ENCODE peak calls at places on chromosomes 13 and 19, in ten cellular contexts. Q, V, J, H, F, D, L, I, K and S are unnamed samples.

GRCh38 chr19:5547881-5548280 is 19.9 kb downstream of the TINCR start:
- DNase-seq in F (peak), D (no peak), V (peak), I (no peak), J (no peak), L (no peak), K (peak), Q (peak), H (peak), S (no peak)

GRCh38 chr19:2381151-2381822 is 21.2 kb downstream of the TMPRSS9 start:
- DNase-seq in I (no peak), F (no peak), V (no peak), J (no peak), L (no peak), K (no peak), Q (no peak), D (no peak), H (no peak), S (no peak)

GRCh38 chr13:43391021-43391420 is 367.6 kb downstream of the DNAJC15 start:
- DNase-seq in I (no peak), D (no peak), L (no peak), H (no peak), F (no peak), K (no peak), Q (no peak), V (no peak), J (no peak), S (no peak)

GRCh38 chr13:22357132-22357531 is 686.3 kb downstream of the FGF9 start:
- DNase-seq in K (no peak), J (no peak), H (no peak), Q (no peak), D (no peak), F (no peak), L (no peak), I (no peak), V (peak), S (no peak)

GRCh38 chr19:3899531-3900294 is 19.2 kb downstream of the ATCAY start:
- DNase-seq in J (no peak), I (no peak), L (no peak), Q (no peak), D (no peak), F (no peak), V (no peak), H (no peak), K (no peak), S (no peak)

GRCh38 chr19:39052846-39053245 is 20.5 kb upstream of the FBXO27 start:
- DNase-seq in Q (no peak), D (no peak), L (no peak), V (no peak), J (no peak), H (no peak), I (no peak), K (no peak), F (no peak), S (no peak)

GRCh38 chr13:114063545-114064515 is 68.6 kb downstream of the RASA3 start:
- DNase-seq in Q (peak), D (peak), H (no peak), V (no peak), J (no peak), I (no peak), L (peak), K (no peak), F (no peak), S (peak)

GRCh38 chr13:100875392-100876043 is 200.9 kb upstream of the TMTC4 start:
- DNase-seq in V (peak), L (no peak), F (peak), K (no peak), D (no peak), J (no peak), I (no peak), H (no peak), Q (no peak), S (peak)

GRCh38 chr19:49983645-49984229 is 22.8 kb upstream of the SIGLEC11 start:
- DNase-seq in H (peak), D (no peak), V (peak), F (no peak), I (no peak), K (peak), J (peak), L (peak), Q (peak), S (no peak)

GRCh38 chr19:58361900-58362271 is 665 bp downstream of the ZNF497 start:
- DNase-seq in H (peak), L (peak), K (no peak), D (peak), J (peak), F (no peak), I (no peak), Q (peak), V (no peak), S (no peak)

GRCh38 chr13:32330438-32330837 is 15.1 kb downstream of the BRCA2 start:
- DNase-seq in D (no peak), J (no peak), Q (no peak), K (no peak), L (no peak), I (no peak), V (peak), H (no peak), F (no peak), S (no peak)

GRCh38 chr13:31209819-31210209 is 10.0 kb downstream of the B3GLCT start:
- DNase-seq in Q (no peak), D (no peak), I (no peak), F (no peak), L (no peak), H (no peak), V (no peak), K (no peak), J (no peak), S (no peak)

GRCh38 chr13:43326100-43326499 is 302.7 kb downstream of the DNAJC15 start:
- DNase-seq in Q (no peak), I (no peak), V (no peak), J (no peak), K (no peak), L (no peak), H (no peak), F (no peak), D (no peak), S (no peak)

GRCh38 chr13:24146961-24147569 is 13.5 kb upstream of the SPATA13 start:
- DNase-seq in L (no peak), H (no peak), Q (no peak), D (no peak), V (peak), K (no peak), I (no peak), F (no peak), J (no peak), S (no peak)

GRCh38 chr13:33550885-33551284 is 265.3 kb upstream of the STARD13 start:
- DNase-seq in J (no peak), D (no peak), I (no peak), Q (no peak), K (no peak), H (no peak), L (no peak), V (no peak), F (no peak), S (no peak)

GRCh38 chr19:39032164-39032918 is at the start of gene FBXO27:
- DNase-seq in I (no peak), H (peak), V (peak), L (peak), F (no peak), Q (peak), D (peak), K (peak), J (peak), S (no peak)

GRCh38 chr13:109494955-109495354 is 291.4 kb downstream of the IRS2 start:
- DNase-seq in V (peak), Q (no peak), K (no peak), D (no peak), I (no peak), H (no peak), J (no peak), F (no peak), L (no peak), S (no peak)

GRCh38 chr19:17926044-17926443 is 6.8 kb upstream of the CCDC124 start:
- DNase-seq in D (no peak), Q (no peak), I (no peak), K (no peak), H (no peak), L (no peak), V (no peak), J (no peak), F (no peak), S (no peak)

GRCh38 chr19:36652958-36653357 is 13.7 kb downstream of the ZNF461 start:
- DNase-seq in L (no peak), D (no peak), V (no peak), J (no peak), Q (no peak), H (no peak), K (no peak), I (no peak), F (no peak), S (no peak)

GRCh38 chr13:109145631-109146030 is 516.2 kb downstream of the MYO16 start:
- DNase-seq in J (no peak), V (peak), F (no peak), L (no peak), K (no peak), H (peak), I (no peak), Q (no peak), D (no peak), S (peak)

GRCh38 chr13:53191091-53191490 is 162.5 kb downstream of the OLFM4 start:
- DNase-seq in I (no peak), Q (no peak), D (no peak), F (no peak), H (no peak), J (no peak), V (peak), K (peak), L (no peak), S (no peak)

GRCh38 chr19:18741566-18742121 is 49.5 kb downstream of the COMP start:
- DNase-seq in I (no peak), L (no peak), H (no peak), J (peak), D (peak), K (no peak), F (no peak), V (no peak), Q (peak), S (no peak)

GRCh38 chr13:70932511-70932910 is 824.3 kb upstream of the KLHL1 start:
- DNase-seq in I (no peak), K (no peak), F (no peak), J (no peak), H (no peak), L (no peak), V (no peak), D (no peak), Q (no peak), S (no peak)

GRCh38 chr13:50119593-50119992 is 104.3 kb downstream of the KCNRG start:
- DNase-seq in H (no peak), I (no peak), V (no peak), F (no peak), L (no peak), K (no peak), D (no peak), J (no peak), Q (no peak), S (no peak)

GRCh38 chr13:109235901-109236300 is 550.5 kb downstream of the IRS2 start:
- DNase-seq in Q (no peak), L (no peak), K (no peak), D (no peak), F (no peak), V (peak), I (no peak), H (no peak), J (no peak), S (no peak)

GRCh38 chr13:112824429-112824828 is 134.6 kb downstream of the ATP11A start:
- DNase-seq in H (no peak), L (no peak), K (no peak), J (no peak), V (no peak), Q (no peak), I (no peak), F (no peak), D (no peak), S (no peak)

GRCh38 chr19:52099497-52100138 is 4.1 kb upstream of the ZNF841 start:
- DNase-seq in D (no peak), V (peak), I (no peak), L (no peak), H (no peak), F (no peak), Q (peak), J (no peak), K (no peak), S (no peak)

GRCh38 chr13:42221321-42221720 is 50.6 kb upstream of the AKAP11 start:
- DNase-seq in K (no peak), L (no peak), D (no peak), Q (no peak), F (no peak), J (no peak), V (no peak), I (no peak), H (no peak), S (no peak)

GRCh38 chr19:40392894-40393517 is 3.0 kb upstream of the HIPK4 start:
- DNase-seq in Q (peak), F (no peak), J (no peak), D (no peak), K (no peak), I (no peak), L (no peak), V (peak), H (no peak), S (no peak)

GRCh38 chr13:52846567-52847321 is 1.7 kb downstream of the PCDH8 start:
- DNase-seq in Q (no peak), L (peak), I (no peak), F (no peak), J (peak), V (no peak), H (peak), D (peak), K (peak), S (no peak)

GRCh38 chr19:4686700-4687099 is 16.6 kb upstream of the MYDGF start:
- DNase-seq in F (no peak), D (no peak), L (no peak), K (no peak), H (no peak), I (no peak), J (no peak), Q (no peak), V (no peak), S (no peak)

GRCh38 chr13:95745752-95746151 is 68.8 kb downstream of the DNAJC3 start:
- DNase-seq in H (no peak), I (no peak), D (no peak), Q (no peak), L (no peak), V (no peak), J (no peak), K (no peak), F (no peak), S (no peak)
- TF ChIP-seq CTCF in H (peak), I (no peak), D (no peak), Q (no peak), L (no peak), V (peak), J (peak), K (peak), F (no peak), S (no peak)

GRCh38 chr19:29084266-29084665 is 128.7 kb downstream of the UQCRFS1 start:
- DNase-seq in J (peak), L (no peak), K (peak), Q (peak), I (no peak), D (no peak), V (no peak), H (peak), F (no peak), S (no peak)
- TF ChIP-seq CTCF in J (peak), L (peak), K (peak), Q (peak), I (no peak), D (no peak), V (no peak), H (peak), F (peak), S (no peak)

GRCh38 chr19:31054430-31054829 is 294.8 kb downstream of the TSHZ3 start:
- DNase-seq in H (peak), V (peak), D (no peak), J (peak), Q (no peak), K (peak), L (peak), F (peak), I (no peak), S (peak)
- TF ChIP-seq CTCF in H (peak), V (peak), D (no peak), J (peak), Q (no peak), K (peak), L (peak), F (peak), I (no peak), S (peak)

GRCh38 chr19:45739498-45740439 is 6.5 kb downstream of the MEIOSIN start:
- DNase-seq in V (no peak), F (no peak), H (no peak), K (no peak), D (no peak), I (no peak), L (no peak), J (no peak), Q (no peak), S (no peak)
- TF ChIP-seq CTCF in V (no peak), F (no peak), H (no peak), K (no peak), D (no peak), I (no peak), L (no peak), J (no peak), Q (no peak), S (no peak)

GRCh38 chr19:14363203-14364097 is 17.8 kb upstream of the ADGRE5 start:
- DNase-seq in H (peak), K (peak), I (no peak), Q (peak), L (peak), F (peak), V (no peak), D (peak), J (peak), S (no peak)

GRCh38 chr19:14367016-14367415 is 14.2 kb upstream of the ADGRE5 start:
- DNase-seq in V (no peak), L (no peak), Q (no peak), D (no peak), F (no peak), H (no peak), K (no peak), J (no peak), I (no peak), S (no peak)

GRCh38 chr19:14366529-14366928 is 14.7 kb upstream of the ADGRE5 start:
- DNase-seq in I (peak), J (peak), V (peak), D (no peak), F (peak), H (peak), L (peak), K (peak), Q (peak), S (no peak)

DNA sequence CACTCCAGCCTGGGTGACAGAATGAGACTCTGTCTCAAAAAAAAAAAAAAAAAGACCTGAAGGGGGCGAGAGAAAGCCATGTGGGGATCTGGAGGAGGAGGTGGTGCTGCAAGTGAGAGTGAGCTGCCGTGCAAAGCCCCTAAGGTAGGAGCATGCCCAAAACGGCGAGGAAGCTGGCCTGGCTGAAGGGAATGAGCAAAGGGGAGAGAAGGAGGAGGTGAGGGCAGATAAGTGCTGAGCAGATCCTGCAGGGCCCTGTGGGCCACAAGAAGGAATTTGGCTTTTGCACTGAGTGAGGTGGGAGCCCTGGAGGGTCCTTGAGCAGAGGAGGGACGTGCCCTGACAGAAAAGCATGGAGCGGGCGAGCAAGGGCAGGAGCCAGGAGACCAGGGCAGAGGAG is 19.4 kb upstream of the ADGRE5 start:
- DNase-seq in I (no peak), Q (no peak), K (peak), D (no peak), J (no peak), F (no peak), H (no peak), L (no peak), V (no peak), S (no peak)
- TF ChIP-seq CTCF in I (no peak), Q (no peak), K (peak), D (no peak), J (no peak), F (peak), H (no peak), L (peak), V (peak), S (peak)

GRCh38 chr19:56223481-56223880 is 21.4 kb downstream of the ZSCAN5C start:
- DNase-seq in Q (no peak), F (no peak), L (no peak), V (no peak), K (no peak), I (no peak), J (no peak), D (no peak), H (no peak), S (no peak)

GRCh38 chr19:56217039-56217949 is 15.2 kb downstream of the ZSCAN5C start:
- DNase-seq in Q (peak), D (peak), J (peak), I (no peak), K (peak), L (peak), H (peak), V (peak), F (no peak), S (no peak)

GRCh38 chr19:56222901-56223300 is 20.8 kb downstream of the ZSCAN5C start:
- DNase-seq in L (no peak), Q (no peak), V (no peak), H (no peak), K (no peak), J (no peak), I (no peak), D (no peak), F (no peak), S (no peak)

DNA sequence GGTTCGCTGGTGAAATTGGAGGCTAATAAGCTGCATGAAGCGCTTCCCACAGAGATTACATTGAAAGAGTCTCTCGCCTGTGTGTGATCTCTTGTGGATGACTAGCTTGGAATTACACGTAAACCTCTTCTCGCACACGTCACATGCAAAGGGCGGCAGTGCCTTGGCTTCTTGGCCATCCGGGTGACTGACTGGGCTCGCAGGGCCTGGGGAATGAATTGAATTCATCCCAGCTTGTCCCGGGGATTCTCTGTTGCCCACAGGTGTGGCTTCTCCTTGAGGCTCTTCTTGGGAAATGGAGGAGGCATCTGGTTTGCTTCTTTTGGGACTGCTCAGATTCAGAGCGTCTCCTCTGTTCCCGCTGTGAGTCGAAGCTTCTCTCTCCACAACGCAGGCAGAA is 19.8 kb downstream of the ZSCAN5C start:
- DNase-seq in Q (no peak), V (no peak), K (no peak), L (no peak), I (no peak), F (no peak), H (no peak), D (no peak), J (no peak), S (no peak)
- TF ChIP-seq CTCF in Q (no peak), V (no peak), K (peak), L (no peak), I (no peak), F (no peak), H (no peak), D (no peak), J (no peak), S (no peak)

DNA sequence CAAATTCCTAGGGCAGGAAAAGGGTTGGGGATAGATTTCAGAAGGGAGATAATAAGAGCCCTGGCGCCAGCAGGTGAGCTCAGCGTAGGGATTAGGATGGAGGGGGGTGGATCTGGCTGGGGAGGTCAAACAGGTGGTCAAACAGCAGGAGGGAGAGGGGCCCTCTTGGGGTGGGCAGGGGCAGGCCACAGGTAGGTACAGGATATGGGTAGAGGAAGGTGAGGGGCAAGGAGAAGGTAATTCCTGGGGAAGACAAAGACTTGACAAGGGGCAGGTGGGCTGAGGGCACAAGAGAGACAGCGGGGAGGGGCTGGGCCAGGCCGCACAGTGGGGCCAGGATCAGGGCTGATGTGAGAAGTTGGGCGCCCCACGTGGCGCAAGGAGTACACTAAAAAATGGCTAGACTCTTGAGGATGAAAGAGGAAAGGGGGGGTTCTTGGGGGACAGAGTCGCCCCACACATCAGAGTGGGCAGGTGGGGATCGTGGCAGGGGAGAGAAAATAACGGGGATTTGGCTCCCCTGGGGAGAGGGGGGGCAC is 713 bp downstream of the KRI1 start:
- DNase-seq in Q (peak), D (peak), J (peak), F (no peak), V (no peak), L (no peak), K (peak), H (peak), I (no peak), S (no peak)
- TF ChIP-seq CTCF in Q (no peak), D (no peak), J (no peak), F (peak), V (peak), L (no peak), K (no peak), H (no peak), I (no peak), S (peak)